ENCODE peak calls at places on chromosomes 11 and 22, in nine cellular contexts. J, U, M, L, A, B, H, N and O are unnamed samples.

GRCh38 chr11:103862049-103862826 is 174.2 kb upstream of the DDI1 start:
- DNase-seq in H (no peak), B (no peak), A (no peak), U (no peak), M (no peak), J (no peak), N (no peak), L (no peak), O (no peak)

GRCh38 chr11:61971177-61972111 is 4.0 kb upstream of the FTH1 start:
- DNase-seq in N (peak; percentile 99), L (peak; percentile 84), H (peak; percentile 98), J (peak; percentile 97), U (peak; percentile 99), A (peak; percentile 98), B (peak; percentile 98), M (peak; percentile 92), O (peak; percentile 97)

GRCh38 chr22:38202437-38203089 is 769 bp downstream of the MAFF start:
- DNase-seq in A (peak; percentile 50), U (peak; percentile 85), M (peak; percentile 84), B (peak; percentile 89), L (peak; percentile 46), N (peak; percentile 88), J (no peak), H (peak; percentile 96), O (peak; percentile 80)

GRCh38 chr11:3220521-3221407 is 2.2 kb upstream of the MRGPRG start:
- DNase-seq in N (no peak), A (peak; percentile 11), J (no peak), U (no peak), H (no peak), M (no peak), B (no peak), L (no peak), O (no peak)

GRCh38 chr11:78789365-78789764 is 214.7 kb upstream of the NARS2 start:
- DNase-seq in U (no peak), A (no peak), B (no peak), H (no peak), L (no peak), M (no peak), J (no peak), N (no peak), O (no peak)

GRCh38 chr11:64853709-64854108 is 9.3 kb upstream of the CDC42BPG start:
- DNase-seq in M (no peak), H (no peak), B (no peak), L (no peak), J (no peak), N (no peak), A (no peak), U (no peak), O (no peak)

GRCh38 chr11:74929431-74930363 is 19.2 kb downstream of the XRRA1 start:
- DNase-seq in M (peak; percentile 94), L (peak; percentile 47), H (peak; percentile 57), A (peak; percentile 53), N (peak; percentile 44), U (peak; percentile 92), J (no peak), B (peak; percentile 90), O (peak; percentile 68)

GRCh38 chr11:11501546-11502274 is 120.1 kb downstream of the GALNT18 start:
- DNase-seq in M (peak; percentile 48), L (no peak), J (no peak), H (no peak), A (no peak), B (no peak), N (no peak), U (no peak), O (peak; percentile 22)

GRCh38 chr11:96342971-96343711 is at the start of gene MAML2:
- DNase-seq in N (peak; percentile 93), M (peak; percentile 94), H (peak; percentile 94), L (peak; percentile 99), J (peak; percentile 46), A (peak; percentile 94), U (peak; percentile 97), B (peak; percentile 87), O (peak; percentile 87)

GRCh38 chr11:96342131-96342970 is 644 bp downstream of the MAML2 start:
- DNase-seq in B (no peak), M (no peak), J (no peak), H (no peak), N (no peak), L (peak; percentile 35), U (no peak), A (no peak), O (no peak)

GRCh38 chr11:96339704-96340554 is 3.1 kb downstream of the MAML2 start:
- DNase-seq in J (no peak), B (no peak), L (no peak), M (no peak), H (no peak), N (peak; percentile 30), A (no peak), U (no peak), O (peak; percentile 29)

GRCh38 chr11:96340555-96340885 is 2.5 kb downstream of the MAML2 start:
- DNase-seq in L (no peak), A (no peak), N (no peak), J (no peak), H (no peak), U (no peak), M (no peak), B (no peak), O (no peak)

DNA sequence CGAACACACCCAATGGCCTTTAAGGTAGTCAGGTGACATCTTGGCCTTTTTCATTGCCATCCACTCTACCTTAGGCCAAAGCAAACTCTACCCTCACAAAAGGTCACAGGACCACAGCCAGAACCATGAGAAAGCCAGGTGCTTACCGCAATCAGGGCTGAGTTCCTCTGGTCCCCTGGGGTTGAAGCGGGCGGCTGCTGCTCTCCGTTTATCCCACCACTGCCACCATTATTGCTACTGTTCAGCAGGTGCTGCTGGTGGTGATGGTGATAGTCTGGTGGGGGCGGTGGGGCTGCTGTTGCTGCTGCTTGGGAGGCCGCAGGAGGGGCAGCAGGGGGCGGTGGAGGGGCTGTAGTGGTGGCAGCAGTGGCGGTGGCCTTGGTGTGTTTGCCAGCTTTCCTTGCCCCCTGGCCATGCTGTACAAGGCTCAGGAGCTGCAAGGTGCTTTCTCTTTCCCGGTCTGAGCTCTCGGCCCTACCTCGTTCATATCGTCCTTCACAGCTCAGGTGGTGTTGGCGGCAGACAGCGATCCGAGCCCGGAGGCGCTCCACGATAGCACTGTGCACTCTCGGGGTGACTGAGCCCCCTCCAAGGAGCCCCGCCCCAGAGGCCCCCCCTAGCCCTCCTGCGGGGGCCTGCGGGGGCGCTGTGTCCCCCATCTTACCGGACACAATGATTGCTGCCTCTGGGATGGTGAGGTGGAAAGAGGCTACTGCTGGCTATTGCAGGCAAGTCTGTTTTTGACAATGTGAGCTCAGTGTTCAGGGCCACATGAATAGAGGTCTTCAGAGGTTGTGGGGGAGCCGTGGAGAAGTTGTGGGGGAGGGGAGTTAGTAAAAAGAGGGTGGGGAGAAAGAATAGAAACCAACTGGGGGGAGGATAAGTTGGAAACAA is 1.5 kb downstream of the MAML2 start:
- DNase-seq in M (peak; percentile 39), H (peak; percentile 70), A (peak; percentile 46), J (no peak), B (peak; percentile 49), L (peak; percentile 26), U (no peak), N (peak; percentile 73), O (peak; percentile 65)
- TF ChIP-seq CTCF in M (peak; percentile 27), H (no peak), A (peak; percentile 17), J (peak; percentile 76), B (peak; percentile 58), L (peak; percentile 72), U (peak; percentile 68), N (peak; percentile 59), O (no peak)

DNA sequence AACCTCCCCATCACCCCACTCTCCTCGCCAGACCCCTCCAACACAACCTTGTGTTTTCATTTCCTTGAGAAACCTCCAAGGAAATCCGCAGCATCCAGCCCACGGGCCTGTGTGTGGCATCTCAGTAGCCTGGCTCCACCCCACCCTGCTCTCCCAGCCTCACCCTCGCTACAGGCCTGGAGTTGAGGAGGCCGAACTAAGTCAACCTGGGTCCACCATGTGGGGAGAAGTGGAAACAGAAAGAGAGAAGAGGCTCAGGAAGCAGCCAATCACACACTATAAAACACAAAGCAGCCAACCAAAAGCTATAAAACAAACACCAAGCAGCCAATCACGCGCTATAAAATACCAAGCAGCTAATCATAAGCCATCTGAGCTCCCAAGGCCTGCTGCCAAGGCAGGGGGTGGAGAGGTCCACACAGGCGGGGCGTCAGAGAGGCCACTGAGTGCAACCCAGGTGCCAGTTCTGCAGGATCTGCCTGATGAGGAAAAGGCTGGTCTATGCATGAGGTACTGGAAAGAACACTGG is 72.0 kb downstream of the MICAL3 start:
- DNase-seq in L (no peak), B (no peak), N (no peak), U (no peak), H (no peak), A (no peak), M (peak; percentile 32), J (no peak), O (no peak)
- TF ChIP-seq CTCF in L (no peak), B (no peak), N (no peak), U (no peak), H (no peak), A (no peak), M (no peak), J (no peak), O (no peak)

GRCh38 chr11:86222081-86222480 is 22.5 kb upstream of the EED start:
- DNase-seq in U (no peak), B (no peak), A (no peak), H (no peak), N (no peak), M (no peak), J (no peak), L (no peak), O (no peak)

GRCh38 chr11:86219291-86220193 is 25.0 kb upstream of the EED start:
- DNase-seq in A (no peak), J (no peak), N (no peak), B (no peak), U (no peak), L (no peak), H (no peak), M (no peak), O (no peak)

GRCh38 chr11:86220654-86221053 is 23.9 kb upstream of the EED start:
- DNase-seq in U (no peak), H (no peak), A (no peak), J (no peak), L (no peak), M (no peak), B (no peak), N (no peak), O (no peak)

GRCh38 chr11:86214710-86215109 is 29.8 kb upstream of the EED start:
- DNase-seq in U (no peak), J (no peak), B (no peak), M (peak; percentile 82), L (no peak), H (no peak), A (no peak), N (no peak), O (peak; percentile 21)

DNA sequence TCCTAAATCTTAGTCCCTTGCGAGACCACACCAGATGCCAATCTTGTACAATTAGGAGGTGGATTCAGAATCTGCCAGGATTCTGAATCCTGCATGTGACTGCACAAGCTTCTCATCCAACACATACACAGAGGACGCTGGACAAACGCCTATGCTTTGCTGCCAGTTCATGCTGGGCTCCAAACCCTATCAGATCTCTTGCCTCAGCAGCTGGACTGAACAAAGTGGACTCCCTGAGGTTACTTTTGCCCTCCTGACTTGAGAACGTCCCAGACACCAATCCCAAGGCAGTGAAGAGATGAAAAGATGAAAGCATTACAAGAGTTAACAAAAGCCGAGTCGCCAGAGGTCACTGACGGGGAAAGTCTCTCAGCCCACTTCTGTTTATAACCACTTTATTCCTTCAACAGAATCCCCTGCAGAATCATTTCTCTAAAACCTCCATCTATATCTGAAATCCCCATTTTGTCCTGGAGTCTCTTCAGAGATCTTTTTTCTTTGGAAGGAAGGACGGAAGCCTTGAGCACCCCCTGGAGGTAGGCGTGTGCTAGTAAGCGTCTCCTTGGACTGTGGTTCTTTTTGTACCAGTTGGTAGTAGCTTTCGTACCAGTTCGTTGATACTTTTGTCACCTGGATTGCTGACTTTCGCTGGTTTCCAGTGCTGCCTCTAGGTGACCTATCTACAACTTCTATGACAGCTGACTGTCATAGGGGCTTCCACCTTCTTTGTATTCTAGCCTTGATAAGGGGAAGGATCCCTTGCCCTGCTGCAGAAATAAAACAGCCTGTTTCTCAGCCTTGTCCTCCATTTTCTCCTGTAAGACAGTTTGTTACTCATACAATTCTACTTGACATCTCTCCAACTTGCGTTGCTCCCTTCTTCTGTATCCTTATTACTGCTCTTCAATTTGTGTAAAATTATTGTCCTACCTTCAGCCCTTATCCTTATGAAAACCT is 26.1 kb upstream of the EED start:
- DNase-seq in J (no peak), N (no peak), U (peak; percentile 61), A (peak; percentile 71), B (peak; percentile 59), H (peak; percentile 76), M (peak; percentile 79), L (peak; percentile 71), O (peak; percentile 72)
- TF ChIP-seq CTCF in J (peak; percentile 96), N (no peak), U (peak; percentile 97), A (peak; percentile 51), B (peak; percentile 84), H (peak; percentile 94), M (peak; percentile 98), L (peak; percentile 73), O (peak; percentile 53)

GRCh38 chr22:22380098-22381030 is 128.2 kb downstream of the ZNF280B start:
- DNase-seq in M (no peak), B (no peak), U (no peak), N (no peak), L (no peak), J (no peak), H (no peak), A (peak; percentile 72), O (peak; percentile 19)
- TF ChIP-seq CTCF in M (no peak), B (no peak), U (peak; percentile 25), N (no peak), L (no peak), J (no peak), H (no peak), A (peak; percentile 24), O (peak; percentile 14)